ENCODE peak calls at places on chromosome 17, in ten cellular contexts. N is heart right ventricle; C is CD4-positive, alpha-beta T cell; Z is WTC11; X is nephron progenitor cell; H is tibial artery; F is Panc1; S is astrocyte of the cerebellum; V is PC-3; J is heart left ventricle. I is an unnamed sample.
A peak's percentile ranks its signal among the peaks of the same experiment; 100 is the strongest.

GRCh38 chr17:82365586-82366295 is 5.8 kb upstream of the UTS2R start:
- DNase-seq in V (no peak), S (no peak), C (no peak), F (no peak), Z (no peak), N (no peak), J (no peak), X (no peak), H (no peak), I (no peak)

GRCh38 chr17:56393156-56393555 is 200.3 kb upstream of the NOG start:
- DNase-seq in J (no peak), N (no peak), C (no peak), H (no peak), X (no peak), Z (no peak), S (no peak), V (no peak), F (no peak), I (no peak)

GRCh38 chr17:10557422-10557821 is 8.0 kb upstream of the MYH2 start:
- DNase-seq in H (no peak), S (peak; percentile 6), V (no peak), F (no peak), J (no peak), Z (no peak), C (no peak), N (no peak), X (no peak), I (no peak)

GRCh38 chr17:74296548-74296936 is 22.5 kb downstream of the DNAI2 start:
- DNase-seq in S (no peak), F (no peak), N (peak; percentile 62), Z (peak; percentile 56), J (peak; percentile 76), H (no peak), X (peak; percentile 48), V (peak; percentile 67), C (no peak), I (no peak)

GRCh38 chr17:59844884-59845594 is 47.7 kb downstream of the TUBD1 start:
- DNase-seq in C (no peak), J (no peak), S (no peak), N (no peak), Z (no peak), F (no peak), V (peak; percentile 47), X (no peak), H (no peak), I (no peak)

GRCh38 chr17:56890390-56890789 is 23.5 kb downstream of the TRIM25 start:
- DNase-seq in F (no peak), Z (no peak), C (no peak), S (no peak), X (no peak), H (no peak), V (no peak), N (no peak), J (no peak), I (no peak)

GRCh38 chr17:2180768-2181167 is 122.8 kb downstream of the SMG6 start:
- DNase-seq in N (no peak), X (no peak), S (no peak), V (no peak), J (no peak), H (no peak), C (no peak), Z (no peak), F (no peak), I (no peak)

GRCh38 chr17:41873559-41874292 is 8.5 kb upstream of the KLHL11 start:
- DNase-seq in V (no peak), S (no peak), X (no peak), Z (no peak), H (no peak), J (no peak), F (no peak), C (no peak), N (no peak), I (no peak)

GRCh38 chr17:57946798-57947358 is 8.3 kb downstream of the CUEDC1 start:
- DNase-seq in Z (no peak), X (no peak), S (peak; percentile 79), N (peak; percentile 32), H (peak; percentile 74), J (peak; percentile 42), C (no peak), V (peak; percentile 75), F (no peak), I (peak; percentile 80)

GRCh38 chr17:73360961-73361761 is 49.4 kb upstream of the CDC42EP4 start:
- DNase-seq in C (no peak), Z (peak; percentile 67), F (no peak), V (no peak), N (no peak), X (peak; percentile 88), S (no peak), H (no peak), J (no peak), I (no peak)

GRCh38 chr17:49841548-49841947 is 6.3 kb downstream of the TAC4 start:
- DNase-seq in Z (no peak), V (no peak), X (no peak), H (peak; percentile 50), F (no peak), N (no peak), S (no peak), J (no peak), C (no peak), I (no peak)
- TF ChIP-seq CTCF in Z (no peak), V (peak; percentile 42), X (no peak), H (no peak), F (no peak), N (no peak), S (peak; percentile 16), J (no peak), C (no peak), I (no peak)

DNA sequence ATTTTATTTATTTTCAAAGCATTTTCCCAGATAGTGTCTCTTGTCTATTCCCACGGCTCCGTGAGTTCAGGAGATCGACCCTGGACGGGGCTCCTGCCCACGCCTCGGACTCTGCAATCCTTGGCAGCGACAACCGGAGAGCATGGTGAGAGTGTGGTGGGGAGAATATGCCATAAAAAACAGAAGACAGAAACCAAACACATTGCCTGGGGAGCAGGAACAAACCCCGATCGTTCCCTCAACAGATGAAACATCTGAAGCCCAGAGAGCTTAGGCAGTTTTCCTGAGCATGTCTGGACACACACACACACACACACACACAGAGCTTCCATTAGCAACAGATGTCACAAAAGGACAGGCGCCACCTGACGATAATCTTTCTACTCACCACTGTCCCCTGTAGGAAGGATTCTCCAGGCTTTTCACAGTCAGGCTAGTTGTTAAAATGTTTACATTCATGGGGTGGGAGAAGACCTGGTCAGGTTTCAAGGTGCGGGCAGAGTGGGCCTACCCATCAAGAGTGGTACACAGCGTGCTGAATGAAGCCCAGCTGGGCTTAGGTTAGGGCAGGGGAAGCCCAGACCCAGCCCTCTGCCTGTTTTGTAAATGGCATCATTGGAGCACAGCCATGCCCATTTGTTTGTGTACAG is 230.4 kb upstream of the TNRC6C start:
- DNase-seq in Z (no peak), F (no peak), S (no peak), X (no peak), H (no peak), V (peak; percentile 45), C (no peak), N (peak; percentile 46), J (peak; percentile 68), I (no peak)
- TF ChIP-seq CTCF in Z (no peak), F (no peak), S (no peak), X (no peak), H (no peak), V (peak; percentile 58), C (no peak), N (peak; percentile 15), J (peak; percentile 7), I (no peak)

GRCh38 chr17:47733047-47733413 is at the start of gene TBX21:
- DNase-seq in C (peak; percentile 82), Z (peak; percentile 79), X (peak; percentile 89), H (peak; percentile 69), J (peak; percentile 76), V (no peak), F (no peak), N (peak; percentile 70), S (no peak), I (peak; percentile 24)
- TF ChIP-seq CTCF in C (peak; percentile 64), Z (no peak), X (peak; percentile 28), H (no peak), J (no peak), V (no peak), F (peak; percentile 74), N (peak; percentile 10), S (no peak), I (no peak)

GRCh38 chr17:19320876-19321275 is 41.6 kb downstream of the B9D1 start:
- DNase-seq in S (no peak), H (no peak), J (no peak), F (no peak), C (no peak), N (no peak), V (no peak), X (no peak), Z (no peak), I (no peak)

GRCh38 chr17:19322861-19323260 is 39.7 kb downstream of the B9D1 start:
- DNase-seq in S (no peak), X (no peak), C (no peak), H (peak; percentile 47), Z (no peak), N (no peak), V (no peak), J (no peak), F (no peak), I (no peak)

GRCh38 chr17:19319771-19320505 is 42.6 kb downstream of the B9D1 start:
- DNase-seq in S (no peak), H (no peak), J (no peak), N (no peak), F (no peak), Z (no peak), X (no peak), C (no peak), V (no peak), I (no peak)

GRCh38 chr17:19322129-19322505 is 40.4 kb downstream of the B9D1 start:
- DNase-seq in V (no peak), J (no peak), S (no peak), N (no peak), X (no peak), H (peak; percentile 17), F (no peak), C (no peak), Z (no peak), I (no peak)

GRCh38 chr17:19321481-19322128 is 40.9 kb downstream of the B9D1 start:
- DNase-seq in C (no peak), F (no peak), J (no peak), V (no peak), H (peak; percentile 45), S (no peak), N (no peak), Z (peak; percentile 38), X (no peak), I (no peak)
- TF ChIP-seq CTCF in C (no peak), F (no peak), J (no peak), V (peak; percentile 40), H (no peak), S (peak; percentile 29), N (no peak), Z (peak; percentile 43), X (peak; percentile 22), I (no peak)

GRCh38 chr17:30357476-30357875 is 21.3 kb upstream of the CPD start:
- DNase-seq in Z (no peak), F (no peak), S (no peak), C (no peak), H (no peak), X (no peak), V (no peak), N (no peak), J (no peak), I (no peak)
- TF ChIP-seq CTCF in Z (no peak), F (no peak), S (no peak), C (no peak), H (no peak), X (no peak), V (no peak), N (no peak), J (no peak), I (no peak)

I was measured in RWPE1.